ENCODE peak calls at places on chromosomes 7 and 10, in ten cellular contexts. L is lower lobe of right lung, R is PC-9, N is choroid plexus epithelial cell, J is brain microvascular endothelial cell, O is spleen, V is fibroblast of lung, T is ascending aorta, Q is hepatocyte, Z is foreskin fibroblast. A is an unnamed sample.

GRCh38 chr10:75889051-75889450 is 457.6 kb downstream of the LRMDA start:
- DNase-seq in Z (no peak), O (no peak), R (no peak), Q (no peak), N (no peak), J (no peak), V (no peak), L (no peak), T (no peak), A (no peak)

GRCh38 chr10:99583702-99584101 is 36.5 kb downstream of the SLC25A28 start:
- DNase-seq in T (no peak), Z (no peak), N (no peak), Q (no peak), O (no peak), J (no peak), L (no peak), R (no peak), V (no peak), A (no peak)

GRCh38 chr10:74500806-74501205 is 325.6 kb upstream of the KAT6B start:
- DNase-seq in J (no peak), T (no peak), R (no peak), V (peak), O (no peak), Q (no peak), Z (peak), N (peak), L (no peak), A (no peak)

GRCh38 chr10:126479280-126479679 is 91.0 kb upstream of the ADAM12 start:
- DNase-seq in N (no peak), L (no peak), O (no peak), J (no peak), Q (no peak), V (no peak), T (no peak), Z (no peak), R (no peak), A (no peak)

GRCh38 chr7:39616138-39616537 is 7.2 kb upstream of the RALA start:
- DNase-seq in Z (no peak), V (peak), Q (no peak), J (peak), L (no peak), N (peak), R (peak), O (no peak), T (no peak), A (no peak)

GRCh38 chr10:69734797-69735468 is 66.8 kb upstream of the COL13A1 start:
- DNase-seq in O (no peak), J (no peak), L (no peak), Q (no peak), R (no peak), V (peak), N (peak), Z (no peak), T (no peak), A (no peak)

GRCh38 chr10:88460601-88461000 is 122.5 kb downstream of the RNLS start:
- DNase-seq in O (no peak), N (peak), L (no peak), T (no peak), J (no peak), Q (no peak), R (no peak), Z (peak), V (no peak), A (no peak)

GRCh38 chr7:122844191-122844988 is 41.9 kb downstream of the CADPS2 start:
- DNase-seq in J (no peak), N (peak), Z (no peak), L (no peak), O (no peak), Q (no peak), T (no peak), R (no peak), V (no peak), A (no peak)

GRCh38 chr7:150852371-150852905 is at the start of gene AOC1:
- DNase-seq in N (no peak), O (no peak), Q (peak), V (no peak), L (peak), R (peak), J (no peak), T (no peak), Z (no peak), A (peak)

GRCh38 chr7:37714606-37715005 is 31.0 kb downstream of the GPR141 start:
- DNase-seq in Z (no peak), J (no peak), Q (no peak), O (no peak), L (no peak), T (no peak), N (no peak), R (no peak), V (no peak), A (no peak)

GRCh38 chr7:90595341-90595800 is 750 bp upstream of the CDK14 start:
- DNase-seq in T (no peak), L (no peak), N (peak), J (peak), Z (no peak), V (peak), O (no peak), Q (no peak), R (no peak), A (peak)

GRCh38 chr10:58641708-58642107 is 129.0 kb downstream of the BICC1 start:
- DNase-seq in V (peak), L (no peak), T (no peak), Z (peak), R (no peak), Q (no peak), J (peak), N (peak), O (no peak), A (no peak)

GRCh38 chr7:92246363-92247101 is 758 bp downstream of the ANKIB1 start:
- DNase-seq in R (no peak), V (peak), L (peak), T (no peak), O (peak), J (no peak), N (peak), Z (no peak), Q (peak), A (peak)

GRCh38 chr10:128296608-128297007 is 170.4 kb upstream of the MKI67 start:
- DNase-seq in V (no peak), Q (no peak), L (no peak), T (no peak), J (no peak), Z (no peak), R (no peak), N (no peak), O (no peak), A (no peak)

GRCh38 chr10:128297709-128298457 is 171.7 kb upstream of the MKI67 start:
- DNase-seq in O (no peak), Z (no peak), V (no peak), N (no peak), J (no peak), T (no peak), Q (no peak), R (no peak), L (no peak), A (no peak)

DNA sequence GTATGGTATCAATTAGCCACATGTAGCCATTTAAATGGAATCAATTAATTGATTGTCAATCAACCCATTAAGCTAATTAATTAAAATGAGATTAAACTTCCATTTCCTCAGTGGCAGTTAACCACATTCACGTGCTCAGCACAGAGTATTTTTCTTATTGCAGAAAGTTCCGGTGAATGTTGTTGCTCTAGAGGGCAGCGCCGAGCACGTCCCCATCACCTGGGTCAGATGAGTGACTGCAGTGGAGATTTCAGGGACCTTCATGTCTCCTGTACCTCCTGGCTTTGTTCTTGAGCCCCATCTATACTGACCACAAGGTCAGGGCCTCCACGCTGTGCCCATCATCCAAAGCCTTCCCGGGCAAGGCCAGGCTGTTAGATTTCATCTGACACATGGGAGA is 168.8 kb upstream of the MKI67 start:
- DNase-seq in R (no peak), O (no peak), Q (no peak), N (no peak), Z (no peak), T (no peak), V (no peak), J (no peak), L (no peak), A (peak)
- TF ChIP-seq CTCF in R (no peak), O (no peak), Q (peak), N (no peak), Z (no peak), T (no peak), V (no peak), J (no peak), L (no peak), A (peak)

DNA sequence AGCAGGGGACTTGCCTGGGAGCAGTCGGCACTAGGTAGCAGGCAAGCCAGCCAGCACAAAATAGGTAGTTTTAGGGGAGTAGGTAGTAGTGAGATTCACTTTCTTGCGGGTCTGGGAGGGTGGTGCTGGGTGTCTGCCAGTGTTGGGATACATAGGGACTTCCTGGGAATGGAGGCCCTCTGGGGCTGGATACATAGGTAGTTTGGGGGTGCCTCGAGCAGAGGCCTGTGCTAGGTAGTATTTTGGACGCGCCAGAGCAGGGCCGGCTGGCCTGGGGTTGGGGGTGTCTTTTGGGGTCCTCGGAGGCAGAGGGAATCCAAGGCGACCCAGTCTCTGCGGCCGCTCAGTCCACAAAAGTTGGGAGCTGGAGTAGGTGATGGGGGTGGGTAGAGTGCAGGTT is 2.0 kb upstream of the HOXA3 start:
- DNase-seq in L (no peak), T (peak), R (no peak), Q (no peak), O (no peak), Z (no peak), V (no peak), J (no peak), N (no peak), A (peak)
- H3K4me3 ChIP-seq in L (no peak), T (no peak), R (no peak), Q (no peak), O (no peak), Z (no peak), V (no peak), J (no peak), N (no peak), A (no peak)

DNA sequence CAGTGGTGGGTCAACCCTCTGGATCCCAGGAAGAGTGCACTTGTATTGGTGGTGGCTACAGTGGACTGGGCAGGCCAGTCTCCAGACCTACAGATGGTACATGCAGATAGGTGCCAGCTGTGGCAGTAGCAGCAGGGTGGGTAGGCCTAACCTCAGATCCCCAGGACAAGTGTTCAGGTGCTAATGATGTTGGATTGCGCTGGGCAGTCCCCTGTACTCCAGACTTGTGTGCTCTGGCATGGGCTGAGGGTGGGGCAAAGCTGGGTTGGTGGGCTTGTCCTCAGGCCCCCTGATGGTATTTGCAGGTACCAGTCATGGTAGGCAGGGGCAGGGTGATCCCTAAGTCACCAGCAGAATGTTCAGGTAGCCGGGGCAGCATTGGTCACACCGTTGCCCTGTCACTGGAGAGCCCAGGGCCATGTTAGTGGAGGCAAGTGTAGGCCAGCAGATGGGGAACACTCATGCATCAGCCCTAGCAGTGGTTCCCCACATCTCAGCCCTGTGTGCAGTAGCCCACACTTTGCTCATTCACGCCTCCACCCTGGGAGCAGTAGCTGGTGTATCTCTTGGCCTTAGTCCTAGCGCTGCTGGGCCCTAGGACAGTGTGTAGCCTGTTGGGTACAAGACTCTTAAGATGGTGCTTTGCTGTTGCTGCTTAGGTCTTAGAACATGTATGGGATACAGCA is 171.3 kb downstream of the MLLT10 start:
- DNase-seq in Z (no peak), Q (no peak), V (no peak), R (no peak), L (no peak), J (no peak), T (no peak), O (no peak), N (no peak), A (no peak)
- TF ChIP-seq CTCF in Z (no peak), Q (no peak), V (no peak), R (no peak), L (no peak), J (no peak), T (no peak), O (no peak), N (no peak), A (no peak)

GRCh38 chr10:71216363-71216695 is 4.0 kb downstream of the UNC5B start:
- DNase-seq in J (no peak), N (no peak), R (no peak), Q (no peak), V (no peak), L (no peak), O (peak), T (no peak), Z (no peak), A (peak)
- H3K4me3 ChIP-seq in J (no peak), N (no peak), R (no peak), Q (no peak), V (no peak), L (peak), O (no peak), T (no peak), Z (peak), A (peak)

GRCh38 chr7:36155811-36156361 is 2.8 kb downstream of the EEPD1 start:
- DNase-seq in Z (no peak), O (no peak), Q (peak), J (no peak), L (no peak), V (peak), T (peak), N (peak), R (no peak), A (peak)
- TF ChIP-seq CTCF in Z (no peak), O (no peak), Q (no peak), J (peak), L (no peak), V (peak), T (peak), N (peak), R (no peak), A (peak)

GRCh38 chr10:103277713-103278299 is 868 bp downstream of the INA start:
- DNase-seq in J (no peak), O (no peak), Z (no peak), Q (no peak), V (no peak), N (no peak), L (no peak), R (no peak), T (no peak), A (no peak)
- H3K4me3 ChIP-seq in J (peak), O (peak), Z (peak), Q (no peak), V (no peak), N (no peak), L (no peak), R (peak), T (peak), A (peak)

DNA sequence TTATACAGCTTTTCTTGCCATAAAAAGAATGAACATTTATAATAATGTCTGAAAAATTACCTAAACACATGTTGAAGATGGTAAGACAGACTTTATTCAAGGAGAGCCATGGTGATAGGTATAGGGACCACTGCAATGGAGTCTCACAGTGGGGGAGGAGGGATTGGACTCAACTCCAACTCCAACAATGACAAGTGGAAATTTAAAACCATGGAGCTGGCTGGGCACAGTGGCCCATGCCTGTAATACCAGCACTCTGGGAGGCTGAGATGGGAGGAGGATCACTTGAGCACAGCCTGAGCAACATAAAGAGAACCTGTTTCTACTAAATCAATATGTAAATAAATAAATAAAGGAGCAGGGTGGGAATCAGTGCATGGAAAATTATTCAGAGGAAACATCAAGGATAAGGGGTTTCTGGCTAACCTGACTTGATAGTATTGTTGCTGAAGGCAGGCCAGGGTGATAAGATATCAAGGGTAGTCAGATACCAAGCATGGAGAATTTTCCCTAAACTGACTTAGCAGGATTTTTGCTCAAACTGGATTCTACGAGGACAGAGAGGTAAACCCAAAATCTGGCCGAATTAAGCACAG is 19.5 kb upstream of the MICU1 start:
- DNase-seq in Q (no peak), R (no peak), Z (no peak), O (no peak), N (no peak), T (no peak), L (no peak), J (no peak), V (no peak), A (no peak)
- TF ChIP-seq CTCF in Q (no peak), R (no peak), Z (no peak), O (no peak), N (no peak), T (no peak), L (no peak), J (no peak), V (no peak), A (no peak)

DNA sequence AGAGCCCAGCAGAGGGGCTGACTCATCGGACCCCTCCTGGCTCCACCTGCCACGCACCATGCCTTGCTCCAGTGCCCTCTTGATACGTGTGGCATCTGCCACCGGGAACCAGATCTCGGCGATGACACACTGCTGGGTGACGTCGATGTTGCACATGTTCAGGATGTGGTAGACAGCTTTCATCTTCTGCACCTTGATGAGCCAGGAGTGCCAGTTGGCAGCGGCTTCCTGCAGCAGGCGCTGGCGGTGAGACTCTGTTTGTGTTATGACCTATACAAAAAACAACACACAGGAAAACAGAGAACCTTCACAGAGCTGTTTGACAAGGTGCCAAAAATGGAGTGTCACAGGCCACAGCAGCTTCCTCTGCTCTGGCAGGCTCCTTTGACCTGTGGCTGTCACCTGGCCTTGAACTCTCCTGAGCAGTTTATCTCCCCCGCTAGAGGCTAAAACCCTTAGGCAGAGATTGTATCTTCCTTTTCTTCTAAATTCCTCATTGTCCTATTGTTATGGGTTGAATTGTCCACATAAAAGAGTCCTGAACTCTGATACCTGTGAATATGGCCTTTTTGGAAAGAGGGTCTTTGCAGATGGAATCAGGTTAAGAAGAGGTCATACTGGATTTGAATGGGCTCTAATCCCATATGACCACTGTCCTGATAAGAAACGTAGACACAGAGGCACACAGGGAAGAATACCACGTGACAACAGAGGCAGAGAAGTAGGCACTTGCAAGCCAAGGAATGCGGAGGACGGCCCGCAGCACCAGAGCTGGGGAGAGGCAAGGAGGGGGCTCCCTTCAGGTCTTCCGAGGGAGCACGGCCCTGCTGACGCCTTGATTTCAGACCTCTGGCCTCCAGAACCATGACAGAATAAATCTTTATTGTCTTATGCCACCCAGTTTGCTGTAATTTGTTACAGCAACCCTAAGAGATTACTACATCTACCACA is 45.0 kb upstream of the TMEM213 start:
- DNase-seq in N (no peak), Z (no peak), J (no peak), L (peak), Q (no peak), R (peak), O (peak), V (peak), T (peak), A (no peak)
- H3K4me3 ChIP-seq in N (no peak), Z (no peak), J (no peak), L (no peak), Q (no peak), R (no peak), O (no peak), V (no peak), T (no peak), A (no peak)

A was measured in endodermal cell.